ENCODE peak calls at places on chromosome 11, in ten cellular contexts. Y is stimulated activated CD4-positive, alpha-beta T cell treated with anti-CD3 and anti-CD28 coated beads, Interleukin-12 subunit alpha, Interleukin-12 subunit beta, amount 100 ng/mL, for 4 hours; H is hippocampal formation; G is brain pericyte; U is iPS-NIHi11; F is naive thymus-derived CD8-positive, alpha-beta T cell; J is GM20000; Z is GM04504; P is CD8-positive, alpha-beta memory T cell; C is OCI-LY7. V is an unnamed sample.
A peak's percentile ranks its signal among the peaks of the same experiment; 100 is the strongest.

GRCh38 chr11:14418801-14419417 is 59.9 kb upstream of the RRAS2 start:
- DNase-seq in H (no peak), Z (no peak), U (peak; percentile 53), C (peak; percentile 2), G (no peak), P (no peak), Y (no peak), J (peak; percentile 30), F (no peak), V (no peak)

GRCh38 chr11:2553886-2554285 is 109.1 kb downstream of the KCNQ1 start:
- DNase-seq in U (no peak), C (no peak), J (no peak), H (no peak), F (no peak), P (no peak), Z (no peak), G (no peak), Y (no peak), V (no peak)

GRCh38 chr11:128355558-128355957 is 231.8 kb downstream of the ETS1 start:
- DNase-seq in Y (no peak), C (no peak), H (no peak), G (no peak), Z (no peak), J (no peak), U (no peak), P (no peak), F (no peak), V (no peak)

GRCh38 chr11:118076754-118077281 is at the start of gene TMPRSS4:
- DNase-seq in J (no peak), C (no peak), U (peak; percentile 75), Z (no peak), H (no peak), F (no peak), P (no peak), G (no peak), Y (no peak), V (no peak)

GRCh38 chr11:67463680-67464410 is 5.2 kb downstream of the TMEM134 start:
- DNase-seq in G (no peak), J (no peak), U (no peak), F (no peak), H (no peak), C (no peak), Z (no peak), P (no peak), Y (no peak), V (no peak)

GRCh38 chr11:24351179-24351578 is 145.7 kb upstream of the LUZP2 start:
- DNase-seq in F (no peak), G (no peak), P (no peak), H (no peak), Y (no peak), C (no peak), Z (no peak), J (no peak), U (no peak), V (no peak)

GRCh38 chr11:68213135-68213515 is at the start of gene KMT5B:
- DNase-seq in G (no peak), H (no peak), Y (peak; percentile 67), F (no peak), U (peak; percentile 58), J (peak; percentile 76), Z (peak; percentile 24), P (no peak), C (no peak), V (no peak)

GRCh38 chr11:43868852-43869567 is 11.6 kb upstream of the ALKBH3 start:
- DNase-seq in H (no peak), Z (peak; percentile 59), G (no peak), U (no peak), P (peak; percentile 70), C (no peak), J (peak; percentile 81), Y (peak; percentile 8), F (no peak), V (peak; percentile 15)

GRCh38 chr11:73087730-73088129 is 54.4 kb downstream of the FCHSD2 start:
- DNase-seq in Z (no peak), H (no peak), C (no peak), Y (no peak), F (no peak), G (no peak), P (no peak), U (no peak), J (no peak), V (no peak)

GRCh38 chr11:46961041-46961440 is 24.5 kb downstream of the CSTPP1 start:
- DNase-seq in Z (no peak), P (no peak), H (no peak), F (no peak), C (no peak), U (no peak), G (no peak), J (no peak), Y (no peak), V (no peak)

GRCh38 chr11:76233936-76234703 is 27.8 kb upstream of the WNT11 start:
- DNase-seq in J (peak; percentile 66), F (no peak), Z (no peak), C (peak; percentile 83), P (no peak), G (no peak), H (no peak), U (no peak), Y (no peak), V (no peak)

GRCh38 chr11:19453893-19454292 is 213.1 kb upstream of the E2F8 start:
- DNase-seq in H (no peak), J (no peak), P (no peak), Y (no peak), Z (no peak), C (no peak), U (peak; percentile 29), G (no peak), F (no peak), V (no peak)

GRCh38 chr11:127195791-127196190 is 195.2 kb upstream of the KIRREL3 start:
- DNase-seq in J (no peak), F (no peak), H (no peak), P (no peak), Y (no peak), G (no peak), C (no peak), U (no peak), Z (no peak), V (no peak)

GRCh38 chr11:109033627-109034340 is 368.9 kb downstream of the DDX10 start:
- DNase-seq in P (no peak), F (no peak), U (no peak), Y (no peak), G (no peak), Z (peak; percentile 88), H (no peak), J (no peak), C (no peak), V (no peak)

GRCh38 chr11:72174299-72175070 is 17.5 kb upstream of the FOLR1 start:
- DNase-seq in H (no peak), F (no peak), Y (no peak), Z (no peak), J (no peak), G (no peak), U (no peak), P (no peak), C (no peak), V (no peak)

GRCh38 chr11:121105851-121106250 is 4.8 kb downstream of the TECTA start:
- DNase-seq in H (no peak), Y (no peak), G (no peak), F (no peak), J (no peak), U (no peak), C (no peak), Z (no peak), P (no peak), V (no peak)

GRCh38 chr11:130050272-130050671 is 19.4 kb upstream of the APLP2 start:
- DNase-seq in F (no peak), Z (no peak), U (no peak), G (no peak), H (no peak), J (no peak), P (no peak), Y (no peak), C (no peak), V (no peak)

GRCh38 chr11:111540921-111541208 is 345 bp downstream of the LAYN start:
- DNase-seq in Y (no peak), Z (no peak), J (peak; percentile 28), H (no peak), P (no peak), G (no peak), C (no peak), U (no peak), F (no peak), V (no peak)

GRCh38 chr11:17528181-17528691 is 16.0 kb downstream of the USH1C start:
- DNase-seq in F (no peak), G (no peak), H (peak; percentile 70), Z (no peak), Y (peak; percentile 44), U (peak; percentile 91), C (peak; percentile 51), P (peak; percentile 11), J (peak; percentile 77), V (no peak)

GRCh38 chr11:57210731-57211335 is 26.2 kb downstream of the APLNR start:
- DNase-seq in C (no peak), P (no peak), G (no peak), Y (no peak), U (no peak), J (no peak), H (no peak), Z (no peak), F (no peak), V (no peak)

GRCh38 chr11:2578006-2578933 is 121.5 kb downstream of the KCNQ1OT1 start:
- DNase-seq in P (no peak), G (no peak), F (peak; percentile 56), Z (no peak), U (no peak), C (no peak), J (no peak), Y (no peak), H (no peak), V (no peak)

GRCh38 chr11:72079776-72080325 is 491 bp downstream of the NUMA1 start:
- DNase-seq in U (no peak), G (no peak), F (peak; percentile 65), J (no peak), H (no peak), Z (no peak), P (peak; percentile 55), C (peak; percentile 14), Y (no peak), V (no peak)

GRCh38 chr11:32310218-32310601 is 125.1 kb downstream of the WT1 start:
- DNase-seq in F (no peak), J (no peak), U (no peak), Z (no peak), G (no peak), P (no peak), C (no peak), Y (no peak), H (no peak), V (no peak)

GRCh38 chr11:9765320-9766101 is 101.6 kb downstream of the SWAP70 start:
- DNase-seq in P (no peak), H (no peak), J (no peak), F (no peak), Y (no peak), C (no peak), Z (peak; percentile 68), G (peak; percentile 95), U (peak; percentile 71), V (no peak)

GRCh38 chr11:22432331-22433065 is 94.3 kb downstream of the SLC17A6 start:
- DNase-seq in Z (no peak), Y (no peak), G (peak; percentile 6), U (peak; percentile 39), H (peak; percentile 40), P (no peak), C (no peak), J (no peak), F (no peak), V (no peak)

GRCh38 chr11:83219095-83219494 is 25.6 kb downstream of the ANKRD42 start:
- DNase-seq in J (no peak), C (peak; percentile 8), F (no peak), U (peak; percentile 30), P (no peak), H (no peak), G (no peak), Z (no peak), Y (no peak), V (no peak)

GRCh38 chr11:107549253-107549953 is 16.1 kb downstream of the ALKBH8 start:
- DNase-seq in U (peak; percentile 37), P (peak; percentile 14), Y (no peak), G (no peak), H (no peak), C (peak; percentile 61), Z (no peak), J (peak; percentile 29), F (no peak), V (peak; percentile 17)

GRCh38 chr11:126284829-126285228 is 1.9 kb downstream of the TIRAP start:
- DNase-seq in J (peak; percentile 77), F (peak; percentile 85), H (no peak), U (no peak), G (no peak), Z (peak; percentile 90), P (peak; percentile 71), C (peak; percentile 41), Y (peak; percentile 81), V (peak; percentile 58)

V was measured in naive thymus-derived CD4-positive, alpha-beta T cell.